ENCODE peak calls at places on chromosomes 1 and 21, in ten cellular contexts. M is left lung, D is MM.1S, R is ovary, N is uterus, P is Peyer's patch, U is A549, I is epithelial cell of esophagus, J is fibroblast of the aortic adventitia, S is retinal pigment epithelial cell. G is an unnamed sample.

GRCh38 chr1:76075877-76076276 is 1.3 kb downstream of the ST6GALNAC3 start:
- DNase-seq in R (no peak), N (no peak), J (no peak), M (no peak), I (peak; percentile 20), P (no peak), U (no peak), D (no peak), S (no peak), G (no peak)

GRCh38 chr21:28427356-28428022 is 565.2 kb downstream of the LTN1 start:
- DNase-seq in M (no peak), D (no peak), N (no peak), R (no peak), I (peak; percentile 9), S (no peak), U (no peak), P (no peak), J (peak; percentile 65), G (no peak)

GRCh38 chr1:169890761-169891538 is 2.7 kb downstream of the SCYL3 start:
- DNase-seq in S (no peak), M (no peak), U (peak; percentile 26), J (no peak), R (no peak), N (no peak), P (no peak), D (no peak), I (peak; percentile 85), G (no peak)

GRCh38 chr21:32137266-32137665 is 141.6 kb downstream of the MIS18A start:
- DNase-seq in U (no peak), P (no peak), J (no peak), R (no peak), N (no peak), I (no peak), S (no peak), D (no peak), M (no peak), G (no peak)

GRCh38 chr1:110387048-110387748 is 3.6 kb downstream of the SLC16A4 start:
- DNase-seq in D (no peak), I (no peak), N (no peak), M (no peak), U (no peak), S (no peak), P (no peak), J (no peak), R (no peak), G (no peak)

GRCh38 chr21:45255381-45256020 is 32.2 kb downstream of the POFUT2 start:
- DNase-seq in M (no peak), S (no peak), R (no peak), J (no peak), U (no peak), D (peak; percentile 87), N (no peak), I (no peak), P (peak; percentile 76), G (no peak)

GRCh38 chr1:32702599-32703478 is at the start of gene SYNC:
- DNase-seq in S (no peak), N (peak; percentile 77), D (no peak), M (peak; percentile 91), I (peak; percentile 26), P (peak; percentile 84), U (peak; percentile 69), R (peak; percentile 73), J (peak; percentile 90), G (peak; percentile 71)

GRCh38 chr21:31754561-31754960 is 22.6 kb upstream of the SCAF4 start:
- DNase-seq in S (no peak), I (no peak), P (no peak), R (no peak), J (no peak), D (no peak), N (no peak), M (no peak), U (no peak), G (no peak)

GRCh38 chr1:229694053-229694693 is 68.1 kb downstream of the URB2 start:
- DNase-seq in D (no peak), M (peak; percentile 71), J (peak; percentile 44), U (peak; percentile 7), I (no peak), R (peak; percentile 93), N (peak; percentile 83), P (peak; percentile 72), S (no peak), G (peak; percentile 26)

GRCh38 chr1:18703041-18703621 is 72.5 kb downstream of the PAX7 start:
- DNase-seq in U (peak; percentile 29), R (no peak), N (no peak), J (no peak), I (peak; percentile 39), S (no peak), M (no peak), P (no peak), D (no peak), G (no peak)

GRCh38 chr1:51648180-51649109 is 31.6 kb downstream of the OSBPL9 start:
- DNase-seq in S (no peak), M (no peak), P (peak; percentile 76), U (peak; percentile 56), I (peak; percentile 18), D (no peak), J (peak; percentile 90), R (no peak), N (no peak), G (peak; percentile 71)

GRCh38 chr1:204480515-204480914 is 14.1 kb downstream of the PIK3C2B start:
- DNase-seq in I (no peak), D (no peak), N (no peak), P (peak; percentile 70), S (no peak), M (peak; percentile 55), U (no peak), J (no peak), R (no peak), G (no peak)

GRCh38 chr21:16838330-16838729 is 674.5 kb upstream of the CXADR start:
- DNase-seq in P (no peak), R (no peak), N (no peak), M (no peak), U (no peak), J (peak; percentile 60), S (peak; percentile 8), D (no peak), I (peak; percentile 2), G (no peak)

GRCh38 chr1:203556047-203556851 is 62.3 kb downstream of the OPTC start:
- DNase-seq in M (no peak), N (peak; percentile 93), S (no peak), J (peak; percentile 95), D (no peak), I (no peak), R (peak; percentile 57), P (no peak), U (no peak), G (peak; percentile 75)

GRCh38 chr1:71304125-71304524 is 223.3 kb upstream of the ZRANB2 start:
- DNase-seq in N (no peak), R (no peak), U (no peak), D (no peak), M (no peak), J (no peak), S (no peak), I (peak; percentile 23), P (no peak), G (no peak)

GRCh38 chr1:20154306-20154831 is 15.2 kb downstream of the PLA2G2F start:
- DNase-seq in R (no peak), U (no peak), N (no peak), S (no peak), I (no peak), P (peak; percentile 36), M (no peak), J (no peak), D (no peak), G (no peak)
- H3K4me3 ChIP-seq in R (no peak overlapping the region), U (no peak overlapping the region), N (no peak overlapping the region), S (no peak overlapping the region), I (no peak overlapping the region), P (no peak overlapping the region), M (no peak overlapping the region), J (no peak overlapping the region), D (no peak overlapping the region), G (no peak overlapping the region)

GRCh38 chr1:231421971-231422797 is at the start of gene EGLN1:
- DNase-seq in J (peak; percentile 84), S (peak; percentile 80), M (peak; percentile 96), R (peak; percentile 81), N (peak; percentile 83), I (peak; percentile 89), U (peak; percentile 93), P (peak; percentile 91), D (peak; percentile 95), G (no peak)
- TF ChIP-seq CTCF in J (peak; percentile 20), S (peak; percentile 34), M (no peak), R (no peak), N (no peak), I (no peak), U (peak; percentile 20), P (peak; percentile 36), D (peak; percentile 54), G (peak; percentile 36)

DNA sequence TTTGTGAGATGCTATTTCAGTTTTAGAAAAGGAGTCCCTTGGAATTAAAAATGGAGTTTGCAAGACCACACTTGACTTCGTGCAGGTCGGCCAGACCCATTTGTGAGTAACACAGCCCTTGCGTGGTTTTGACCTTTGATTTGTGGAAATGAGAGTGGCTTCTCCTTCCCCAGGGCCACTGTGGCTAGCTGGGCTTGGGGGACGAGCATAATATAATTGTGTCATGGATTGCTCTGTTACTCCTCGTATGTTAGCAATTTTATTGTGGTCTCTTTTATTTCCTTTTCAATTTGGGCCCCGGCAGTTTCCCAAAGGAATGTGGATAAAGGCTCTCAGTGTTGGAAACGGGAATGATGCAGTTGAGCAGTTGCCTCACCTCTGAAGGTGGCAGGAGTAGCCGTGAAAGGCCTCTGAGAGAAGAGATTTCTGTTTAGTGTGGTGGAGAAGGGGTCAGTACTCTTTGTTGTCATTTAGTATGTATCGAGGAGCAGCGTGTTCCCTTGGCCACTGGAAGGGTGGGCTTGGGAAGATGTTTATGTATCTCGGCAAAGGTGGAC is 194.6 kb downstream of the PBX1 start:
- DNase-seq in I (no peak), M (no peak), R (no peak), U (no peak), J (peak; percentile 47), D (no peak), P (no peak), N (no peak), S (no peak), G (no peak)
- H3K4me3 ChIP-seq in I (no peak overlapping the region), M (no peak overlapping the region), R (no peak overlapping the region), U (no peak overlapping the region), J (peak overlapping the region; percentile 18), D (no peak overlapping the region), P (no peak overlapping the region), N (no peak overlapping the region), S (no peak overlapping the region), G (no peak overlapping the region)

GRCh38 chr1:154982897-154983648 is at the start of gene FLAD1:
- DNase-seq in J (peak; percentile 100), N (peak; percentile 93), D (peak; percentile 100), S (peak; percentile 100), I (peak; percentile 100), M (peak; percentile 95), R (peak; percentile 94), U (peak; percentile 100), P (peak; percentile 99), G (peak; percentile 98)

GRCh38 chr1:154989195-154989860 is 4.1 kb upstream of the LENEP start:
- DNase-seq in J (no peak), M (no peak), I (no peak), N (no peak), S (no peak), D (no peak), U (no peak), P (peak; percentile 68), R (no peak), G (no peak)

GRCh38 chr1:154987326-154987725 is 4.2 kb downstream of the FLAD1 start:
- DNase-seq in U (no peak), P (no peak), I (no peak), J (peak; percentile 34), S (no peak), D (no peak), R (no peak), M (no peak), N (no peak), G (no peak)

GRCh38 chr1:154988053-154988954 is 5.1 kb upstream of the LENEP start:
- DNase-seq in P (no peak), N (no peak), D (peak; percentile 15), I (no peak), R (no peak), S (no peak), U (no peak), M (no peak), J (no peak), G (no peak)

GRCh38 chr1:154983776-154984466 is 777 bp downstream of the FLAD1 start:
- DNase-seq in S (no peak), P (no peak), M (no peak), R (no peak), N (no peak), U (no peak), I (no peak), J (no peak), D (peak; percentile 50), G (no peak)
- TF ChIP-seq CTCF in S (no peak), P (no peak), M (no peak), R (no peak), N (no peak), U (no peak), I (no peak), J (no peak), D (peak; percentile 19), G (no peak)

G was measured in AG04449.